ENCODE peak calls at places on chromosomes 1 and 21, in ten cellular contexts. One of them, this sample, is unnamed.
A peak's percentile ranks its signal among the peaks of the same experiment; 100 is the strongest.

GRCh38 chr1:15128520-15129313 is 24.8 kb upstream of the TMEM51 start:
- DNase-seq in GM12878: peak; percentile 38
- DNase-seq in spleen: peak; percentile 88
- DNase-seq in breast epithelium: peak; percentile 72
- DNase-seq in H1: peak; percentile 56
- DNase-seq in ovary: peak; percentile 47
- DNase-seq in A549: peak; percentile 70
- DNase-seq in right lobe of liver: peak; percentile 67
- DNase-seq in stomach: peak; percentile 86
- DNase-seq in gastrocnemius medialis: peak; percentile 17
- DNase-seq in this sample: peak; percentile 79

GRCh38 chr1:37875833-37876232 is 16.4 kb upstream of the MTF1 start:
- DNase-seq in GM12878: no peak
- DNase-seq in spleen: no peak
- DNase-seq in breast epithelium: no peak
- DNase-seq in H1: no peak
- DNase-seq in ovary: no peak
- DNase-seq in A549: no peak
- DNase-seq in right lobe of liver: no peak
- DNase-seq in stomach: no peak
- DNase-seq in gastrocnemius medialis: no peak
- DNase-seq in this sample: no peak

GRCh38 chr1:119336738-119337315 is 31.8 kb upstream of the HAO2 start:
- DNase-seq in GM12878: no peak
- DNase-seq in spleen: no peak
- DNase-seq in breast epithelium: no peak
- DNase-seq in H1: no peak
- DNase-seq in ovary: no peak
- DNase-seq in A549: no peak
- DNase-seq in right lobe of liver: no peak
- DNase-seq in stomach: no peak
- DNase-seq in gastrocnemius medialis: no peak
- DNase-seq in this sample: no peak

GRCh38 chr1:102191723-102192122 is 195.0 kb upstream of the OLFM3 start:
- DNase-seq in GM12878: peak; percentile 7
- DNase-seq in spleen: no peak
- DNase-seq in breast epithelium: no peak
- DNase-seq in H1: no peak
- DNase-seq in ovary: no peak
- DNase-seq in A549: no peak
- DNase-seq in right lobe of liver: no peak
- DNase-seq in stomach: no peak
- DNase-seq in gastrocnemius medialis: no peak
- DNase-seq in this sample: no peak

GRCh38 chr1:54781023-54781723 is 16.9 kb upstream of the PARS2 start:
- DNase-seq in GM12878: no peak
- DNase-seq in spleen: no peak
- DNase-seq in breast epithelium: no peak
- DNase-seq in H1: peak; percentile 33
- DNase-seq in ovary: no peak
- DNase-seq in A549: no peak
- DNase-seq in right lobe of liver: peak; percentile 64
- DNase-seq in stomach: no peak
- DNase-seq in gastrocnemius medialis: no peak
- DNase-seq in this sample: no peak

GRCh38 chr21:44710756-44711326 is 531 bp downstream of the TSPEAR start:
- DNase-seq in GM12878: no peak
- DNase-seq in spleen: no peak
- DNase-seq in breast epithelium: no peak
- DNase-seq in H1: no peak
- DNase-seq in ovary: no peak
- DNase-seq in A549: no peak
- DNase-seq in right lobe of liver: no peak
- DNase-seq in stomach: no peak
- DNase-seq in gastrocnemius medialis: no peak
- DNase-seq in this sample: peak; percentile 7

GRCh38 chr1:184427722-184428121 is 40.9 kb downstream of the C1orf21 start:
- DNase-seq in GM12878: no peak
- DNase-seq in spleen: no peak
- DNase-seq in breast epithelium: no peak
- DNase-seq in H1: no peak
- DNase-seq in ovary: no peak
- DNase-seq in A549: no peak
- DNase-seq in right lobe of liver: no peak
- DNase-seq in stomach: no peak
- DNase-seq in gastrocnemius medialis: no peak
- DNase-seq in this sample: no peak

GRCh38 chr1:168360151-168360550 is 79.5 kb downstream of the TBX19 start:
- DNase-seq in GM12878: no peak
- DNase-seq in spleen: no peak
- DNase-seq in breast epithelium: no peak
- DNase-seq in H1: no peak
- DNase-seq in ovary: no peak
- DNase-seq in A549: no peak
- DNase-seq in right lobe of liver: no peak
- DNase-seq in stomach: no peak
- DNase-seq in gastrocnemius medialis: no peak
- DNase-seq in this sample: no peak

GRCh38 chr1:903721-904270 is 19.9 kb upstream of the SAMD11 start:
- DNase-seq in GM12878: no peak
- DNase-seq in spleen: peak; percentile 79
- DNase-seq in breast epithelium: no peak
- DNase-seq in H1: no peak
- DNase-seq in ovary: no peak
- DNase-seq in A549: no peak
- DNase-seq in right lobe of liver: peak; percentile 47
- DNase-seq in stomach: peak; percentile 24
- DNase-seq in gastrocnemius medialis: peak; percentile 9
- DNase-seq in this sample: no peak

GRCh38 chr1:245946905-245947304 is 560.2 kb downstream of the SMYD3 start:
- DNase-seq in GM12878: no peak
- DNase-seq in spleen: no peak
- DNase-seq in breast epithelium: no peak
- DNase-seq in H1: no peak
- DNase-seq in ovary: no peak
- DNase-seq in A549: no peak
- DNase-seq in right lobe of liver: no peak
- DNase-seq in stomach: no peak
- DNase-seq in gastrocnemius medialis: no peak
- DNase-seq in this sample: no peak

GRCh38 chr21:36260030-36260787 is 59.8 kb upstream of the MORC3 start:
- DNase-seq in GM12878: peak; percentile 53
- DNase-seq in spleen: no peak
- DNase-seq in breast epithelium: no peak
- DNase-seq in H1: no peak
- DNase-seq in ovary: peak; percentile 24
- DNase-seq in A549: peak; percentile 46
- DNase-seq in right lobe of liver: no peak
- DNase-seq in stomach: peak; percentile 33
- DNase-seq in gastrocnemius medialis: no peak
- DNase-seq in this sample: peak; percentile 78

GRCh38 chr1:67214420-67215174 is 48.3 kb downstream of the IL23R start:
- DNase-seq in GM12878: peak; percentile 68
- DNase-seq in spleen: no peak
- DNase-seq in breast epithelium: no peak
- DNase-seq in H1: no peak
- DNase-seq in ovary: no peak
- DNase-seq in A549: no peak
- DNase-seq in right lobe of liver: peak; percentile 50
- DNase-seq in stomach: no peak
- DNase-seq in gastrocnemius medialis: no peak
- DNase-seq in this sample: peak; percentile 52
- H3K4me3 ChIP-seq in GM12878: peak overlapping the region; percentile 14
- H3K4me3 ChIP-seq in spleen: no peak overlapping the region
- H3K4me3 ChIP-seq in breast epithelium: no peak overlapping the region
- H3K4me3 ChIP-seq in H1: no peak overlapping the region
- H3K4me3 ChIP-seq in ovary: no peak overlapping the region
- H3K4me3 ChIP-seq in A549: no peak overlapping the region
- H3K4me3 ChIP-seq in right lobe of liver: no peak overlapping the region
- H3K4me3 ChIP-seq in stomach: no peak overlapping the region
- H3K4me3 ChIP-seq in gastrocnemius medialis: no peak overlapping the region
- H3K4me3 ChIP-seq in this sample: no peak overlapping the region

GRCh38 chr1:236348071-236348470 is 46.0 kb upstream of the EDARADD start:
- DNase-seq in GM12878: no peak
- DNase-seq in spleen: no peak
- DNase-seq in breast epithelium: no peak
- DNase-seq in H1: no peak
- DNase-seq in ovary: no peak
- DNase-seq in A549: no peak
- DNase-seq in right lobe of liver: no peak
- DNase-seq in stomach: no peak
- DNase-seq in gastrocnemius medialis: no peak
- DNase-seq in this sample: no peak

GRCh38 chr1:236351875-236352573 is 42.1 kb upstream of the EDARADD start:
- DNase-seq in GM12878: no peak
- DNase-seq in spleen: no peak
- DNase-seq in breast epithelium: no peak
- DNase-seq in H1: no peak
- DNase-seq in ovary: no peak
- DNase-seq in A549: no peak
- DNase-seq in right lobe of liver: no peak
- DNase-seq in stomach: no peak
- DNase-seq in gastrocnemius medialis: no peak
- DNase-seq in this sample: no peak

GRCh38 chr1:236345728-236346127 is 48.4 kb upstream of the EDARADD start:
- DNase-seq in GM12878: no peak
- DNase-seq in spleen: no peak
- DNase-seq in breast epithelium: no peak
- DNase-seq in H1: no peak
- DNase-seq in ovary: no peak
- DNase-seq in A549: peak; percentile 16
- DNase-seq in right lobe of liver: no peak
- DNase-seq in stomach: no peak
- DNase-seq in gastrocnemius medialis: no peak
- DNase-seq in this sample: no peak

GRCh38 chr1:236354330-236355147 is 39.5 kb upstream of the EDARADD start:
- DNase-seq in GM12878: no peak
- DNase-seq in spleen: no peak
- DNase-seq in breast epithelium: no peak
- DNase-seq in H1: no peak
- DNase-seq in ovary: no peak
- DNase-seq in A549: no peak
- DNase-seq in right lobe of liver: no peak
- DNase-seq in stomach: no peak
- DNase-seq in gastrocnemius medialis: no peak
- DNase-seq in this sample: no peak

DNA sequence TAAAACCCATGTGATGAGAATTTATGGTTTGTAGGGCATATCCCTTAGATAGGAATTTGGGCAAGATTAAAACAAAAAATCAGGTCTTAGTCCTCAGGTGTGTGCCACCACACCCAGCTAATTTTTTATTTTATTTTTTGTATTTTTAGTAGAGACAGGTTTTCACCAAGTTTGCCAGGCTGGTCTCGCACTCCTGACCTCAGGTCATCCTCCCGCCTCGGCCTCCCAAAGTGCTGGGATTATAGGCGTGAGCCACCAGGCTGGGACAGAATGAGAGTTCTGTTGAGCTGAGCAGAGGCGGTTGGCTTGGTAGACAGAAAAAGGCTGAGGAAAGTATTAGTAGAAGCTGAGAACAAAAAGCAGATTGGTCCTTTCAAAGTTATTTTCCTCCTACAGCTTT is 43.8 kb upstream of the EDARADD start:
- DNase-seq in GM12878: no peak
- DNase-seq in spleen: no peak
- DNase-seq in breast epithelium: no peak
- DNase-seq in H1: no peak
- DNase-seq in ovary: no peak
- DNase-seq in A549: no peak
- DNase-seq in right lobe of liver: no peak
- DNase-seq in stomach: no peak
- DNase-seq in gastrocnemius medialis: no peak
- DNase-seq in this sample: no peak
- TF ChIP-seq POLR2A in GM12878: no peak
- TF ChIP-seq POLR2A in spleen: no peak
- TF ChIP-seq POLR2A in breast epithelium: no peak
- TF ChIP-seq POLR2A in H1: no peak
- TF ChIP-seq POLR2A in ovary: no peak
- TF ChIP-seq POLR2A in A549: no peak
- TF ChIP-seq POLR2A in right lobe of liver: no peak
- TF ChIP-seq POLR2A in stomach: no peak
- TF ChIP-seq POLR2A in gastrocnemius medialis: no peak
- TF ChIP-seq POLR2A in this sample: no peak

GRCh38 chr1:204920967-204921366 is 50.3 kb downstream of the NFASC start:
- DNase-seq in GM12878: no peak
- DNase-seq in spleen: no peak
- DNase-seq in breast epithelium: no peak
- DNase-seq in H1: no peak
- DNase-seq in ovary: no peak
- DNase-seq in A549: no peak
- DNase-seq in right lobe of liver: peak; percentile 77
- DNase-seq in stomach: no peak
- DNase-seq in gastrocnemius medialis: no peak
- DNase-seq in this sample: no peak

GRCh38 chr1:204921855-204922516 is 51.3 kb downstream of the NFASC start:
- DNase-seq in GM12878: no peak
- DNase-seq in spleen: no peak
- DNase-seq in breast epithelium: no peak
- DNase-seq in H1: no peak
- DNase-seq in ovary: no peak
- DNase-seq in A549: no peak
- DNase-seq in right lobe of liver: peak; percentile 36
- DNase-seq in stomach: no peak
- DNase-seq in gastrocnemius medialis: no peak
- DNase-seq in this sample: no peak

GRCh38 chr1:204917802-204918201 is 47.1 kb downstream of the NFASC start:
- DNase-seq in GM12878: no peak
- DNase-seq in spleen: no peak
- DNase-seq in breast epithelium: no peak
- DNase-seq in H1: no peak
- DNase-seq in ovary: no peak
- DNase-seq in A549: no peak
- DNase-seq in right lobe of liver: no peak
- DNase-seq in stomach: no peak
- DNase-seq in gastrocnemius medialis: no peak
- DNase-seq in this sample: no peak

GRCh38 chr1:204923209-204923608 is 52.5 kb downstream of the NFASC start:
- DNase-seq in GM12878: no peak
- DNase-seq in spleen: no peak
- DNase-seq in breast epithelium: no peak
- DNase-seq in H1: no peak
- DNase-seq in ovary: no peak
- DNase-seq in A549: no peak
- DNase-seq in right lobe of liver: peak; percentile 31
- DNase-seq in stomach: no peak
- DNase-seq in gastrocnemius medialis: no peak
- DNase-seq in this sample: no peak

GRCh38 chr1:204920511-204920910 is 49.8 kb downstream of the NFASC start:
- DNase-seq in GM12878: no peak
- DNase-seq in spleen: no peak
- DNase-seq in breast epithelium: no peak
- DNase-seq in H1: no peak
- DNase-seq in ovary: no peak
- DNase-seq in A549: no peak
- DNase-seq in right lobe of liver: no peak
- DNase-seq in stomach: no peak
- DNase-seq in gastrocnemius medialis: no peak
- DNase-seq in this sample: no peak
- H3K4me3 ChIP-seq in GM12878: no peak overlapping the region
- H3K4me3 ChIP-seq in spleen: no peak overlapping the region
- H3K4me3 ChIP-seq in breast epithelium: no peak overlapping the region
- H3K4me3 ChIP-seq in H1: no peak overlapping the region
- H3K4me3 ChIP-seq in ovary: no peak overlapping the region
- H3K4me3 ChIP-seq in A549: no peak overlapping the region
- H3K4me3 ChIP-seq in right lobe of liver: no peak overlapping the region
- H3K4me3 ChIP-seq in stomach: no peak overlapping the region
- H3K4me3 ChIP-seq in gastrocnemius medialis: no peak overlapping the region
- H3K4me3 ChIP-seq in this sample: no peak overlapping the region

GRCh38 chr1:229319487-229319886 is 23.4 kb downstream of the CCSAP start:
- DNase-seq in GM12878: no peak
- DNase-seq in spleen: no peak
- DNase-seq in breast epithelium: no peak
- DNase-seq in H1: no peak
- DNase-seq in ovary: no peak
- DNase-seq in A549: no peak
- DNase-seq in right lobe of liver: no peak
- DNase-seq in stomach: no peak
- DNase-seq in gastrocnemius medialis: no peak
- DNase-seq in this sample: no peak
- TF ChIP-seq POLR2A in GM12878: no peak
- TF ChIP-seq POLR2A in spleen: no peak
- TF ChIP-seq POLR2A in breast epithelium: no peak
- TF ChIP-seq POLR2A in H1: no peak
- TF ChIP-seq POLR2A in ovary: no peak
- TF ChIP-seq POLR2A in A549: no peak
- TF ChIP-seq POLR2A in right lobe of liver: no peak
- TF ChIP-seq POLR2A in stomach: no peak
- TF ChIP-seq POLR2A in gastrocnemius medialis: no peak
- TF ChIP-seq POLR2A in this sample: no peak

This sample was measured in tibial nerve.